ENCODE peak calls at places on chromosomes 11 and 22, in six cellular contexts. T is neural crest cell, Q is GM06990, G is non-pigmented ciliary epithelial cell, N is amygdala, J is adipocyte. Y is an unnamed sample.

GRCh38 chr22:21068681-21069276 is 23.0 kb downstream of the LRRC74B start:
- DNase-seq in T (no peak), Q (no peak), G (no peak), N (no peak), J (no peak), Y (no peak)

GRCh38 chr11:124605719-124606118 is 5.5 kb upstream of the PANX3 start:
- DNase-seq in T (no peak), Q (no peak), G (no peak), N (no peak), J (no peak), Y (no peak)

GRCh38 chr11:122850076-122850631 is 11.9 kb downstream of the CRTAM start:
- DNase-seq in T (no peak), Q (peak; percentile 44), G (no peak), N (no peak), J (peak; percentile 41), Y (no peak)

GRCh38 chr11:114192841-114193389 is 103.3 kb upstream of the NNMT start:
- DNase-seq in T (no peak), Q (no peak), G (no peak), N (no peak), J (no peak), Y (no peak)

GRCh38 chr22:30857791-30858190 is 110.8 kb downstream of the MORC2 start:
- DNase-seq in T (no peak), Q (no peak), G (no peak), N (no peak), J (no peak), Y (no peak)

GRCh38 chr11:8533332-8533731 is 60.7 kb downstream of the STK33 start:
- DNase-seq in T (no peak), Q (peak; percentile 48), G (no peak), N (no peak), J (no peak), Y (no peak)

GRCh38 chr11:41895106-41895505 is 435.7 kb upstream of the LRRC4C start:
- DNase-seq in T (no peak), Q (no peak), G (no peak), N (no peak), J (no peak), Y (no peak)

GRCh38 chr22:42228480-42228879 is 42.0 kb downstream of the TCF20 start:
- DNase-seq in T (no peak), Q (no peak), G (no peak), N (no peak), J (no peak), Y (no peak)

GRCh38 chr11:69037074-69037473 is 11.7 kb upstream of the TPCN2 start:
- DNase-seq in T (no peak), Q (no peak), G (no peak), N (no peak), J (no peak), Y (no peak)

GRCh38 chr11:49995559-49995958 is 13.2 kb upstream of the OR4C12 start:
- DNase-seq in T (no peak), Q (no peak), G (peak; percentile 3), N (no peak), J (peak; percentile 59), Y (peak; percentile 3)

GRCh38 chr22:48605856-48606255 is 1221.8 kb downstream of the BRD1 start:
- DNase-seq in T (no peak), Q (no peak), G (no peak), N (no peak), J (no peak), Y (no peak)

GRCh38 chr22:44479662-44480061 is 18.4 kb downstream of the RTL6 start:
- DNase-seq in T (no peak), Q (no peak), G (no peak), N (no peak), J (no peak), Y (no peak)

GRCh38 chr11:44658451-44658850 is 68.3 kb upstream of the TSPAN18 start:
- DNase-seq in T (no peak), Q (no peak), G (no peak), N (no peak), J (no peak), Y (no peak)

GRCh38 chr11:117815262-117815803 is 9.2 kb downstream of the FXYD2 start:
- DNase-seq in T (no peak), Q (peak; percentile 84), G (no peak), N (no peak), J (no peak), Y (no peak)

GRCh38 chr11:26442131-26442530 is 110.2 kb downstream of the ANO3 start:
- DNase-seq in T (no peak), Q (no peak), G (peak; percentile 9), N (no peak), J (peak; percentile 57), Y (peak; percentile 73)

GRCh38 chr11:6611092-6612007 is 666 bp downstream of the TAF10 start:
- DNase-seq in T (no peak), Q (peak; percentile 54), G (no peak), N (peak; percentile 45), J (peak; percentile 53), Y (no peak)

GRCh38 chr11:86101493-86101892 is 32.6 kb upstream of the PICALM start:
- DNase-seq in T (no peak), Q (no peak), G (no peak), N (no peak), J (no peak), Y (no peak)

GRCh38 chr11:725624-726202 is 19.7 kb downstream of the EPS8L2 start:
- DNase-seq in T (no peak), Q (no peak), G (no peak), N (no peak), J (no peak), Y (no peak)

GRCh38 chr22:35442471-35442870 is 42.5 kb downstream of the MCM5 start:
- DNase-seq in T (no peak), Q (no peak), G (no peak), N (no peak), J (no peak), Y (no peak)

GRCh38 chr11:75283391-75283931 is 42.9 kb downstream of the TPBGL start:
- DNase-seq in T (no peak), Q (no peak), G (no peak), N (no peak), J (no peak), Y (no peak)

GRCh38 chr11:63682045-63682915 is 980 bp downstream of the RTN3 start:
- DNase-seq in T (peak; percentile 11), Q (no peak), G (no peak), N (peak; percentile 14), J (peak; percentile 75), Y (no peak)

GRCh38 chr11:65305501-65306268 is 9.0 kb upstream of the CDC42EP2 start:
- DNase-seq in T (no peak), Q (no peak), G (no peak), N (no peak), J (no peak), Y (no peak)

GRCh38 chr22:17563936-17564391 is 666 bp downstream of the SLC25A18 start:
- DNase-seq in T (no peak), Q (no peak), G (no peak), N (no peak), J (peak; percentile 16), Y (no peak)

GRCh38 chr11:12516387-12517110 is 139.2 kb downstream of the PARVA start:
- DNase-seq in T (no peak), Q (no peak), G (no peak), N (no peak), J (no peak), Y (no peak)

GRCh38 chr11:119306373-119306890 is 10.5 kb downstream of the MCAM start:
- DNase-seq in T (no peak), Q (no peak), G (no peak), N (no peak), J (peak; percentile 66), Y (no peak)

GRCh38 chr11:72624496-72625201 is 49.6 kb downstream of the PDE2A start:
- DNase-seq in T (no peak), Q (no peak), G (no peak), N (no peak), J (no peak), Y (no peak)

GRCh38 chr11:6354651-6355485 is 34.6 kb upstream of the CAVIN3 start:
- DNase-seq in T (no peak), Q (no peak), G (no peak), N (no peak), J (no peak), Y (no peak)

GRCh38 chr11:7514099-7514725 is 413 bp downstream of the PPFIBP2 start:
- DNase-seq in T (peak; percentile 16), Q (no peak), G (no peak), N (no peak), J (peak; percentile 31), Y (no peak)

GRCh38 chr22:17828502-17829080 is 54.3 kb upstream of the BID start:
- DNase-seq in T (no peak), Q (no peak), G (no peak), N (no peak), J (no peak), Y (no peak)

GRCh38 chr11:100625041-100625440 is 62.0 kb upstream of the ARHGAP42 start:
- DNase-seq in T (no peak), Q (no peak), G (no peak), N (no peak), J (no peak), Y (no peak)